ENCODE peak calls at places on chromosomes 4 and X, in six cellular contexts. N, T, A, G, X and Z are unnamed samples.

GRCh38 chrX:8189096-8189830 is 18.2 kb upstream of the VCX2 start:
- DNase-seq in A (no peak), G (no peak), T (no peak), N (no peak), X (no peak), Z (no peak)

GRCh38 chr4:185470503-185471195 is 884 bp downstream of the CCDC110 start:
- DNase-seq in X (peak; percentile 64), A (peak; percentile 86), T (peak; percentile 21), N (peak; percentile 40), G (peak; percentile 69), Z (peak; percentile 66)

GRCh38 chr4:75995727-75996126 is 5.0 kb upstream of the SDAD1 start:
- DNase-seq in N (peak; percentile 71), G (no peak), A (no peak), T (no peak), X (no peak), Z (peak; percentile 63)

GRCh38 chrX:10611441-10612090 is 8.8 kb downstream of the MID1 start:
- DNase-seq in N (peak; percentile 41), G (no peak), X (no peak), A (no peak), T (no peak), Z (no peak)

GRCh38 chrX:73812256-73812655 is 249.3 kb downstream of the CHIC1 start:
- DNase-seq in G (no peak), A (no peak), T (no peak), N (no peak), X (no peak), Z (no peak)

GRCh38 chr4:103032575-103032974 is 13.1 kb upstream of the SLC9B1 start:
- DNase-seq in N (peak; percentile 55), T (no peak), G (no peak), X (no peak), A (no peak), Z (peak; percentile 75)

GRCh38 chr4:3365871-3366842 is 73.3 kb downstream of the RGS12 start:
- DNase-seq in N (no peak), T (no peak), G (no peak), X (no peak), A (peak; percentile 57), Z (no peak)

GRCh38 chr4:138330531-138330930 is 88.4 kb upstream of the SLC7A11 start:
- DNase-seq in T (no peak), N (no peak), G (no peak), X (no peak), A (no peak), Z (no peak)

GRCh38 chr4:65089666-65090065 is 580.6 kb downstream of the EPHA5 start:
- DNase-seq in A (no peak), N (peak; percentile 1), G (no peak), X (no peak), T (no peak), Z (no peak)

GRCh38 chrX:12685541-12685940 is 105.7 kb upstream of the PRPS2 start:
- DNase-seq in X (no peak), A (no peak), G (no peak), N (peak; percentile 25), T (no peak), Z (no peak)

GRCh38 chr4:8181844-8182243 is 17.2 kb upstream of the SH3TC1 start:
- DNase-seq in A (no peak), N (no peak), G (no peak), T (no peak), X (peak; percentile 64), Z (peak; percentile 83)

GRCh38 chr4:145487626-145488025 is 6.0 kb downstream of the SMAD1 start:
- DNase-seq in X (no peak), N (no peak), T (no peak), A (no peak), G (no peak), Z (no peak)

GRCh38 chr4:78904143-78904542 is 35.1 kb downstream of the PAQR3 start:
- DNase-seq in T (no peak), A (no peak), X (no peak), N (no peak), G (no peak), Z (no peak)

GRCh38 chrX:24204331-24204730 is 54.8 kb downstream of the ZFX start:
- DNase-seq in N (peak; percentile 20), G (no peak), A (no peak), X (no peak), T (no peak), Z (no peak)

GRCh38 chrX:124679199-124679598 is 332.8 kb downstream of the SH2D1A start:
- DNase-seq in T (no peak), N (no peak), A (no peak), G (no peak), X (no peak), Z (no peak)

GRCh38 chr4:95637047-95637600 is 88.4 kb upstream of the UNC5C start:
- DNase-seq in T (no peak), G (no peak), A (no peak), N (peak; percentile 65), X (no peak), Z (no peak)

GRCh38 chr4:44448548-44449443 is at the start of gene KCTD8:
- DNase-seq in T (peak; percentile 2), A (peak; percentile 95), X (peak; percentile 83), N (peak; percentile 83), G (peak; percentile 83), Z (peak; percentile 52)

GRCh38 chr4:955161-955921 is 18.0 kb downstream of the DGKQ start:
- DNase-seq in X (no peak), N (no peak), A (peak; percentile 60), T (no peak), G (no peak), Z (no peak)

GRCh38 chr4:156594619-156595018 is 377.0 kb downstream of the PDGFC start:
- DNase-seq in T (no peak), G (peak; percentile 57), A (peak; percentile 71), N (peak; percentile 33), X (peak; percentile 35), Z (no peak)

GRCh38 chrX:9566150-9566621 is 101.3 kb downstream of the TBL1X start:
- DNase-seq in N (peak; percentile 82), X (peak; percentile 16), G (peak; percentile 67), A (peak; percentile 83), T (no peak), Z (peak; percentile 65)

GRCh38 chr4:25144870-25145481 is 15.3 kb downstream of the SEPSECS start:
- DNase-seq in G (no peak), A (no peak), N (peak; percentile 52), X (no peak), T (no peak), Z (peak; percentile 37)

GRCh38 chr4:4394644-4395043 is 7.7 kb downstream of the NSG1 start:
- DNase-seq in N (peak; percentile 83), A (no peak), X (no peak), T (no peak), G (no peak), Z (no peak)

GRCh38 chrX:49003696-49004095 is 1.6 kb upstream of the GRIPAP1 start:
- DNase-seq in T (no peak), X (no peak), N (no peak), A (no peak), G (no peak), Z (peak; percentile 5)

GRCh38 chr4:519203-519651 is 20.2 kb downstream of the PIGG start:
- DNase-seq in N (no peak), G (no peak), A (no peak), T (no peak), X (no peak), Z (no peak)

GRCh38 chr4:158656439-158656838 is 15.2 kb downstream of the C4orf46 start:
- DNase-seq in T (no peak), G (no peak), N (no peak), A (no peak), X (no peak), Z (no peak)

GRCh38 chrX:23788946-23789345 is 6.0 kb downstream of the SAT1 start:
- DNase-seq in A (no peak), X (no peak), G (no peak), T (no peak), N (peak; percentile 47), Z (no peak)

DNA sequence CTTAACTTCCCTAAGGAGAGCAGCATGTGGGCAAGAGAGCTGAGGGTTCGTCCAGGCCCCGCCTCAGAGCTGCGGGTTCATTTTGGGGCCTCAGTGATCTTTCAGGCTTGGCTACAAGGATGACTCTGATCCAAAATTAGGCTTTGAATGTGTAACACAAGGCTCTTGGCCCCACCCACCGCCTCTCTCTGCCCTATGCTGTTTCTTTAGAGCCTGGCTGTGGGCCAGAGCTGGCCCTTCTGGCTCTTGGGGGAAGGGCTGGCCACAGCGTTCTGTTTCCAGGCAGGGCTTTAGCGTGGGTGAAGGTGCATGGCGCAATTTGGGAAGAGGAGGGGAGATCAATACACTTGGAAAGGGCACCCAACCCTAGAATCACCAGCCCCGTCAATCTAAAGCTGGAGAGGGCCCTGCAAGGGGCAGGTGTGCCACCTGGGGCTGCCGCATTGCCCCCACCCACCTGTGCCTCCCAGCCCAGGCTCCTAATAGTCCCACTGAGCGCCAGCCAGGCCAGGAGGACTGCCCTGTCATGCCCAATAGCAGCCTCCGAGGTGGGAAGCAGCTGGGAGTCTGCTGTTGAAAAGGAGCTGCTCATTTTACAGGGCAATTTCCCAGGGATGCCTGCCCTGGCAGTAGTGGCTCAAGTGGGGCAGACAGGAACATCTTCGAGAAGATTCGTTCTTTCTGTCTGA is 84.5 kb upstream of the MAML3 start:
- DNase-seq in N (peak; percentile 96), T (peak; percentile 18), X (peak; percentile 87), G (peak; percentile 93), A (peak; percentile 97), Z (peak; percentile 72)
- H3K4me3 ChIP-seq in N (no peak overlapping the region), T (peak overlapping the region; percentile 14), X (no peak overlapping the region), G (no peak overlapping the region), A (peak overlapping the region; percentile 31), Z (no peak overlapping the region)

GRCh38 chrX:39774804-39775112 is 323.0 kb downstream of the BCOR start:
- DNase-seq in X (no peak), T (no peak), G (no peak), A (no peak), N (no peak), Z (no peak)
- H3K4me1 ChIP-seq in X (peaks cover 8% of the 10 kb centered on the region), T (no peaks in the 10 kb centered on the region), G (no peaks in the 10 kb centered on the region), A (peaks cover 10% of the 10 kb centered on the region), N (peaks cover 35% of the 10 kb centered on the region), Z (peaks cover 7% of the 10 kb centered on the region)

DNA sequence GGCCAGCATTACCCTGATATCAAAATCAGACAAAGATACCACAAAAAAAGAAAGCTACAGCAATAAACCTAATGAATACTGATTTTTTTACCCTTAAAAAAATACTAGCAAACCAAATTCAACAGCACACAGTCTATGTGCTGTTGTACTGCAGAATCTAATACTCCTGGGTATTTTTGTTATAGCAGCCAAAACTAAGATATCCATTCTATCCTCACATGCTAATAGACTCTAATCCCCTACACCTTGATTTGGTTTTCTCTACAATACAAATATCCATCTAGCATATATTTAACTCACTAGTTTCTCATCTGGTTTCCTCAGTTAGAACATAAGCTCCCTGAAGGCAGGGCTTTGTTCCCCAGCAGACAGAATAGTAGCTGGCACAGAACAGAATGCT is 12.4 kb downstream of the CLOCK start:
- DNase-seq in X (no peak), A (no peak), N (no peak), G (no peak), T (no peak), Z (no peak)
- H3K9me3 ChIP-seq in X (peaks cover 6% of the 10 kb centered on the region), A (no peaks in the 10 kb centered on the region), N (no peaks in the 10 kb centered on the region), G (peaks cover 3% of the 10 kb centered on the region), T (no peaks in the 10 kb centered on the region), Z (no peaks in the 10 kb centered on the region)

GRCh38 chr4:124902111-124902510 is 189.6 kb upstream of the ANKRD50 start:
- DNase-seq in N (no peak), T (no peak), X (no peak), G (no peak), A (no peak), Z (no peak)

GRCh38 chr4:124903995-124904722 is 191.6 kb upstream of the ANKRD50 start:
- DNase-seq in A (no peak), N (peak; percentile 79), G (no peak), X (no peak), T (no peak), Z (no peak)

GRCh38 chr4:124899997-124900396 is 187.5 kb upstream of the ANKRD50 start:
- DNase-seq in A (no peak), T (no peak), X (no peak), N (no peak), G (no peak), Z (no peak)

GRCh38 chr4:124907881-124908280 is 195.3 kb upstream of the ANKRD50 start:
- DNase-seq in T (no peak), X (no peak), A (no peak), G (no peak), N (peak; percentile 72), Z (no peak)

GRCh38 chr4:124904723-124905390 is 192.3 kb upstream of the ANKRD50 start:
- DNase-seq in A (no peak), N (no peak), X (no peak), T (no peak), G (no peak), Z (no peak)
- H3K4me3 ChIP-seq in A (no peak overlapping the region), N (no peak overlapping the region), X (no peak overlapping the region), T (no peak overlapping the region), G (no peak overlapping the region), Z (no peak overlapping the region)